ENCODE peak calls at places on chromosomes 11 and 22, in four cellular contexts. One of them, this sample, is unnamed.

GRCh38 chr11:32304521-32304920 is 130.8 kb downstream of the WT1 start:
- DNase-seq in GM23338: no peak
- DNase-seq in fibroblast of the aortic adventitia: no peak
- DNase-seq in fibroblast of villous mesenchyme: no peak
- DNase-seq in this sample: no peak

GRCh38 chr11:116240661-116241060 is 532.1 kb downstream of the BUD13 start:
- DNase-seq in fibroblast of the aortic adventitia: no peak
- DNase-seq in fibroblast of villous mesenchyme: no peak
- DNase-seq in GM23338: no peak
- DNase-seq in this sample: no peak

GRCh38 chr11:96191752-96192151 is 151.2 kb downstream of the MAML2 start:
- DNase-seq in GM23338: no peak
- DNase-seq in fibroblast of villous mesenchyme: no peak
- DNase-seq in fibroblast of the aortic adventitia: peak
- DNase-seq in this sample: no peak

GRCh38 chr11:47204633-47204989 is 10.2 kb upstream of the DDB2 start:
- DNase-seq in GM23338: peak
- DNase-seq in fibroblast of villous mesenchyme: peak
- DNase-seq in fibroblast of the aortic adventitia: peak
- DNase-seq in this sample: no peak

GRCh38 chr11:65218446-65218845 is 36.7 kb downstream of the CAPN1 start:
- DNase-seq in fibroblast of villous mesenchyme: no peak
- DNase-seq in fibroblast of the aortic adventitia: no peak
- DNase-seq in GM23338: no peak
- DNase-seq in this sample: no peak

GRCh38 chr11:61126266-61126665 is 24.0 kb downstream of the CD5 start:
- DNase-seq in fibroblast of the aortic adventitia: peak
- DNase-seq in GM23338: no peak
- DNase-seq in fibroblast of villous mesenchyme: no peak
- DNase-seq in this sample: peak

GRCh38 chr22:27086080-27086479 is 428.7 kb downstream of the MIAT start:
- DNase-seq in fibroblast of villous mesenchyme: no peak
- DNase-seq in fibroblast of the aortic adventitia: no peak
- DNase-seq in GM23338: no peak
- DNase-seq in this sample: no peak

GRCh38 chr11:1529774-1530173 is 42.3 kb downstream of the DUSP8 start:
- DNase-seq in GM23338: no peak
- DNase-seq in fibroblast of the aortic adventitia: no peak
- DNase-seq in fibroblast of villous mesenchyme: no peak
- DNase-seq in this sample: no peak

GRCh38 chr11:96151501-96151900 is 191.5 kb downstream of the MAML2 start:
- DNase-seq in fibroblast of the aortic adventitia: no peak
- DNase-seq in fibroblast of villous mesenchyme: no peak
- DNase-seq in GM23338: no peak
- DNase-seq in this sample: no peak

GRCh38 chr11:61553373-61554171 is 27.3 kb downstream of the SYT7 start:
- DNase-seq in fibroblast of villous mesenchyme: no peak
- DNase-seq in fibroblast of the aortic adventitia: no peak
- DNase-seq in GM23338: no peak
- DNase-seq in this sample: no peak

GRCh38 chr11:31555938-31556337 is 46.4 kb downstream of the ELP4 start:
- DNase-seq in GM23338: no peak
- DNase-seq in fibroblast of villous mesenchyme: no peak
- DNase-seq in fibroblast of the aortic adventitia: no peak
- DNase-seq in this sample: no peak

GRCh38 chr22:44085743-44086741 is 61.9 kb downstream of the PARVB start:
- DNase-seq in fibroblast of the aortic adventitia: peak
- DNase-seq in fibroblast of villous mesenchyme: peak
- DNase-seq in GM23338: peak
- DNase-seq in this sample: peak

GRCh38 chr11:132943325-132943736 is 589.0 kb downstream of the OPCML start:
- DNase-seq in GM23338: peak
- DNase-seq in fibroblast of the aortic adventitia: peak
- DNase-seq in fibroblast of villous mesenchyme: no peak
- DNase-seq in this sample: no peak

GRCh38 chr11:76524461-76524860 is 79.6 kb downstream of the EMSY start:
- DNase-seq in GM23338: no peak
- DNase-seq in fibroblast of the aortic adventitia: peak
- DNase-seq in fibroblast of villous mesenchyme: peak
- DNase-seq in this sample: no peak

GRCh38 chr22:22210375-22210774 is 34.2 kb upstream of the VPREB1 start:
- DNase-seq in fibroblast of villous mesenchyme: peak
- DNase-seq in GM23338: no peak
- DNase-seq in fibroblast of the aortic adventitia: peak
- DNase-seq in this sample: no peak

GRCh38 chr11:1442163-1442562 is 44.4 kb downstream of the MOB2 start:
- DNase-seq in fibroblast of villous mesenchyme: no peak
- DNase-seq in GM23338: peak
- DNase-seq in fibroblast of the aortic adventitia: no peak
- DNase-seq in this sample: peak

GRCh38 chr11:94151903-94152677 is 23.4 kb downstream of the PANX1 start:
- DNase-seq in fibroblast of the aortic adventitia: peak
- DNase-seq in GM23338: no peak
- DNase-seq in fibroblast of villous mesenchyme: peak
- DNase-seq in this sample: no peak

GRCh38 chr22:45290410-45290936 is 5.7 kb downstream of the UPK3A start:
- DNase-seq in fibroblast of villous mesenchyme: peak
- DNase-seq in GM23338: peak
- DNase-seq in fibroblast of the aortic adventitia: no peak
- DNase-seq in this sample: peak

GRCh38 chr11:19953342-19953741 is 206.9 kb downstream of the DBX1 start:
- DNase-seq in fibroblast of the aortic adventitia: peak
- DNase-seq in fibroblast of villous mesenchyme: peak
- DNase-seq in GM23338: peak
- DNase-seq in this sample: peak

GRCh38 chr11:19955660-19956059 is 204.6 kb downstream of the DBX1 start:
- DNase-seq in fibroblast of the aortic adventitia: peak
- DNase-seq in fibroblast of villous mesenchyme: no peak
- DNase-seq in GM23338: no peak
- DNase-seq in this sample: no peak

GRCh38 chr11:19952101-19952605 is 208.1 kb downstream of the DBX1 start:
- DNase-seq in fibroblast of the aortic adventitia: peak
- DNase-seq in fibroblast of villous mesenchyme: peak
- DNase-seq in GM23338: no peak
- DNase-seq in this sample: no peak

GRCh38 chr11:19954899-19955298 is 205.4 kb downstream of the DBX1 start:
- DNase-seq in fibroblast of villous mesenchyme: no peak
- DNase-seq in fibroblast of the aortic adventitia: no peak
- DNase-seq in GM23338: no peak
- DNase-seq in this sample: no peak

GRCh38 chr11:19953909-19954308 is 206.4 kb downstream of the DBX1 start:
- DNase-seq in fibroblast of villous mesenchyme: peak
- DNase-seq in fibroblast of the aortic adventitia: peak
- DNase-seq in GM23338: peak
- DNase-seq in this sample: peak
- TF ChIP-seq CTCF in fibroblast of villous mesenchyme: peak
- TF ChIP-seq CTCF in fibroblast of the aortic adventitia: peak
- TF ChIP-seq CTCF in GM23338: peak
- TF ChIP-seq CTCF in this sample: peak

GRCh38 chr11:123302751-123303195 is 107.7 kb upstream of the CLMP start:
- DNase-seq in fibroblast of villous mesenchyme: peak
- DNase-seq in GM23338: peak
- DNase-seq in fibroblast of the aortic adventitia: peak
- DNase-seq in this sample: peak
- TF ChIP-seq CTCF in fibroblast of villous mesenchyme: no peak
- TF ChIP-seq CTCF in GM23338: no peak
- TF ChIP-seq CTCF in fibroblast of the aortic adventitia: peak
- TF ChIP-seq CTCF in this sample: no peak

GRCh38 chr11:45518853-45519545 is 146.4 kb downstream of the CHST1 start:
- DNase-seq in fibroblast of the aortic adventitia: no peak
- DNase-seq in GM23338: no peak
- DNase-seq in fibroblast of villous mesenchyme: no peak
- DNase-seq in this sample: no peak
- TF ChIP-seq CTCF in fibroblast of the aortic adventitia: no peak
- TF ChIP-seq CTCF in GM23338: no peak
- TF ChIP-seq CTCF in fibroblast of villous mesenchyme: no peak
- TF ChIP-seq CTCF in this sample: no peak

DNA sequence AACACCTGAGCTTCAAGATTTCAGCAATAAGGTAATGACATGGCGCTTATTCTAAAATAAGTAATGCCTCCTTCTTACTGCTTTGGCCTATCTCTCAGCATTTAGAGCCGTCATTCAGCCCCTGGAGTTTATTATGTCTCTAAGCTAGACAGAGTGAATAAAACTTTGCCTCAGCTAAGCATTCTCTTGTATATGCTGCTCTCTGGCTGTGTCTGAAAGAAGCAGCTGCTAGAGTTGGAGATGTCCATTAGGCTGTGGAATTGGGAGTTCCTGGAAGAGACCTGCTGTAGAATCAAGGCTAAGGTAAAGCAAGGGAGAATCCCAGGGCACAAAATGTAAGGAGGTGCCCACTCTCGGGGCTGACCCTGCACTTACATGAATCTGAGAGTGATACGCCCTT is 35.5 kb upstream of the TTC12 start:
- DNase-seq in fibroblast of villous mesenchyme: no peak
- DNase-seq in GM23338: no peak
- DNase-seq in fibroblast of the aortic adventitia: peak
- DNase-seq in this sample: no peak
- TF ChIP-seq CTCF in fibroblast of villous mesenchyme: no peak
- TF ChIP-seq CTCF in GM23338: no peak
- TF ChIP-seq CTCF in fibroblast of the aortic adventitia: no peak
- TF ChIP-seq CTCF in this sample: peak